ENCODE peak calls at places on chromosomes 16 and 17, in six cellular contexts. G, Z, H, U, K and L are unnamed samples.

GRCh38 chr17:62629556-62630364 is 2.3 kb downstream of the MRC2 start:
- DNase-seq in G (no peak), Z (no peak), H (no peak), U (no peak), K (no peak), L (no peak)

GRCh38 chr17:10606110-10606509 is 51.0 kb downstream of the MYH3 start:
- DNase-seq in G (no peak), Z (no peak), H (no peak), U (no peak), K (no peak), L (no peak)

GRCh38 chr17:7858487-7858832 is 657 bp downstream of the CYB5D1 start:
- DNase-seq in G (peak), Z (peak), H (no peak), U (no peak), K (peak), L (no peak)

GRCh38 chr17:77327181-77327565 is 186.4 kb downstream of the SEC14L1 start:
- DNase-seq in G (no peak), Z (no peak), H (no peak), U (no peak), K (no peak), L (no peak)

GRCh38 chr17:65531508-65532431 is 29.7 kb downstream of the AXIN2 start:
- DNase-seq in G (no peak), Z (no peak), H (no peak), U (no peak), K (no peak), L (no peak)

GRCh38 chr17:62778990-62779681 is 29.0 kb downstream of the MARCHF10 start:
- DNase-seq in G (peak), Z (no peak), H (no peak), U (no peak), K (peak), L (no peak)

GRCh38 chr17:46977348-46977747 is 1.7 kb downstream of the RPRML start:
- DNase-seq in G (peak), Z (no peak), H (peak), U (no peak), K (peak), L (no peak)

GRCh38 chr17:57751971-57752905 is 7.1 kb upstream of the CCDC182 start:
- DNase-seq in G (no peak), Z (no peak), H (no peak), U (no peak), K (no peak), L (no peak)

GRCh38 chr16:70428178-70428998 is 10.5 kb downstream of the ST3GAL2 start:
- DNase-seq in G (peak), Z (no peak), H (peak), U (no peak), K (peak), L (peak)

GRCh38 chr16:11700264-11701029 is 32.2 kb downstream of the SNN start:
- DNase-seq in G (peak), Z (no peak), H (no peak), U (no peak), K (no peak), L (no peak)

GRCh38 chr16:52090080-52090479 is 456.9 kb downstream of the TOX3 start:
- DNase-seq in G (no peak), Z (no peak), H (no peak), U (no peak), K (no peak), L (no peak)

GRCh38 chr16:74700206-74701040 is at the start of gene MLKL:
- DNase-seq in G (peak), Z (peak), H (no peak), U (no peak), K (peak), L (peak)

GRCh38 chr16:57184890-57185445 is 871 bp downstream of the PSME3IP1 start:
- DNase-seq in G (no peak), Z (no peak), H (no peak), U (no peak), K (no peak), L (no peak)

GRCh38 chr17:28701987-28702751 is 9.5 kb downstream of the PROCA1 start:
- DNase-seq in G (peak), Z (no peak), H (no peak), U (no peak), K (no peak), L (no peak)

GRCh38 chr16:70688266-70688742 is 2.5 kb upstream of the MTSS2 start:
- DNase-seq in G (no peak), Z (no peak), H (no peak), U (no peak), K (no peak), L (no peak)

GRCh38 chr16:19517424-19518089 is 4.3 kb downstream of the GDE1 start:
- DNase-seq in G (no peak), Z (no peak), H (no peak), U (no peak), K (peak), L (no peak)

GRCh38 chr17:59845595-59846390 is 47.0 kb downstream of the TUBD1 start:
- DNase-seq in G (peak), Z (no peak), H (no peak), U (no peak), K (peak), L (no peak)

GRCh38 chr17:73580311-73580710 is 63.9 kb downstream of the SDK2 start:
- DNase-seq in G (no peak), Z (no peak), H (no peak), U (no peak), K (no peak), L (no peak)

GRCh38 chr17:36602924-36603384 is 1.6 kb downstream of the MRM1 start:
- DNase-seq in G (peak), Z (peak), H (peak), U (peak), K (peak), L (peak)

GRCh38 chr17:80279895-80280294 is 19.2 kb downstream of the RNF213 start:
- DNase-seq in G (no peak), Z (no peak), H (no peak), U (no peak), K (no peak), L (no peak)

GRCh38 chr16:11240636-11241473 is 15.1 kb downstream of the SOCS1 start:
- DNase-seq in G (no peak), Z (no peak), H (no peak), U (no peak), K (no peak), L (no peak)

GRCh38 chr17:45338023-45338781 is 21.4 kb upstream of the MAP3K14 start:
- DNase-seq in G (no peak), Z (no peak), H (no peak), U (no peak), K (no peak), L (no peak)

GRCh38 chr17:55652114-55652513 is 70.5 kb downstream of the TMEM100 start:
- DNase-seq in G (no peak), Z (no peak), H (no peak), U (no peak), K (no peak), L (no peak)

GRCh38 chr17:50261051-50261915 is 13.0 kb upstream of the TMEM92 start:
- DNase-seq in G (no peak), Z (peak), H (no peak), U (no peak), K (peak), L (no peak)

GRCh38 chr17:27339836-27340550 is 46.1 kb downstream of the WSB1 start:
- DNase-seq in G (peak), Z (no peak), H (no peak), U (no peak), K (peak), L (no peak)

GRCh38 chr17:21689604-21690003 is 2.7 kb upstream of the KCNJ18 start:
- DNase-seq in G (no peak), Z (no peak), H (no peak), U (no peak), K (no peak), L (no peak)

GRCh38 chr17:83186751-83187421 is 107.5 kb downstream of the METRNL start:
- DNase-seq in G (no peak), Z (no peak), H (no peak), U (no peak), K (no peak), L (no peak)

GRCh38 chr17:82160081-82160480 is 52.6 kb downstream of the CCDC57 start:
- DNase-seq in G (no peak), Z (no peak), H (no peak), U (no peak), K (no peak), L (no peak)

GRCh38 chr17:44539664-44540063 is 17.6 kb upstream of the FZD2 start:
- DNase-seq in G (no peak), Z (no peak), H (peak), U (no peak), K (no peak), L (no peak)

GRCh38 chr16:81636298-81636960 is 142.7 kb upstream of the PLCG2 start:
- DNase-seq in G (no peak), Z (no peak), H (no peak), U (no peak), K (peak), L (no peak)

GRCh38 chr16:17744903-17745581 is 274.3 kb upstream of the XYLT1 start:
- DNase-seq in G (no peak), Z (no peak), H (peak), U (no peak), K (no peak), L (no peak)

GRCh38 chr17:63358111-63358839 is 87.8 kb downstream of the CYB561 start:
- DNase-seq in G (no peak), Z (no peak), H (no peak), U (no peak), K (no peak), L (no peak)

GRCh38 chr16:56329887-56330286 is 95.5 kb downstream of the AMFR start:
- DNase-seq in G (no peak), Z (no peak), H (no peak), U (no peak), K (no peak), L (no peak)

GRCh38 chr16:59826767-59827166 is 1092.7 kb upstream of the GOT2 start:
- DNase-seq in G (no peak), Z (no peak), H (no peak), U (no peak), K (no peak), L (no peak)

GRCh38 chr17:56313201-56313600 is 159.9 kb downstream of the ANKFN1 start:
- DNase-seq in G (no peak), Z (no peak), H (no peak), U (no peak), K (no peak), L (no peak)

GRCh38 chr17:57433396-57433944 is 177.1 kb downstream of the MSI2 start:
- DNase-seq in G (no peak), Z (no peak), H (no peak), U (no peak), K (no peak), L (no peak)

GRCh38 chr17:80886641-80887573 is 104.7 kb upstream of the CHMP6 start:
- DNase-seq in G (no peak), Z (no peak), H (no peak), U (no peak), K (no peak), L (no peak)

GRCh38 chr16:1637526-1637925 is 25.4 kb downstream of the CRAMP1 start:
- DNase-seq in G (no peak), Z (no peak), H (no peak), U (no peak), K (no peak), L (no peak)

GRCh38 chr16:79047337-79047736 is 553.2 kb downstream of the MAF start:
- DNase-seq in G (peak), Z (no peak), H (no peak), U (no peak), K (peak), L (no peak)

GRCh38 chr17:17872468-17873345 is 35.9 kb upstream of the SREBF1 start:
- DNase-seq in G (no peak), Z (no peak), H (no peak), U (no peak), K (no peak), L (no peak)
- TF ChIP-seq TAF1 in G (no peak), Z (no peak), H (no peak), U (no peak), K (no peak), L (no peak)

DNA sequence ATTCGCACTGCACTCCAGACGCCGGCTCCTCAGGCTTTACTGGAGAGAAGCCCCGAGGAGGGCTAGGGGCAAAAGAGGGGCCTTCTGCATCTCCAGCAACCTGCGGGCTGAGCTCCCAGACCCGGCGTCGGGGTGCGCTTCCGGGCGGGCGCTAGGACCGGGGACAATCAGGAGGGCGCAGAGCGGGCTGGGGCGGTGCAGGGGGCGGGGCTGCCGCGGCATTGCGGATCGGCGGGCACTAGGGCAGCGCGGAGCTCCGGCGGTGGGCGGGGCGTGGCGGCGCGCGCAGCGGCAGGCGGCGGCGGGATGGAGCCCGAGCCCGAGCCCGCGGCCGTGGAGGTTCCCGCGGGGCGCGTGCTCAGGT is at the start of gene TSEN54:
- DNase-seq in G (peak), Z (peak), H (peak), U (peak), K (peak), L (peak)
- TF ChIP-seq POLR2A in G (no peak), Z (no peak), H (no peak), U (no peak), K (no peak), L (peak)

GRCh38 chr17:68054296-68054900 is 18.9 kb downstream of the KPNA2 start:
- DNase-seq in G (no peak), Z (no peak), H (no peak), U (no peak), K (no peak), L (no peak)
- TF ChIP-seq TAF1 in G (no peak), Z (no peak), H (no peak), U (no peak), K (no peak), L (no peak)

DNA sequence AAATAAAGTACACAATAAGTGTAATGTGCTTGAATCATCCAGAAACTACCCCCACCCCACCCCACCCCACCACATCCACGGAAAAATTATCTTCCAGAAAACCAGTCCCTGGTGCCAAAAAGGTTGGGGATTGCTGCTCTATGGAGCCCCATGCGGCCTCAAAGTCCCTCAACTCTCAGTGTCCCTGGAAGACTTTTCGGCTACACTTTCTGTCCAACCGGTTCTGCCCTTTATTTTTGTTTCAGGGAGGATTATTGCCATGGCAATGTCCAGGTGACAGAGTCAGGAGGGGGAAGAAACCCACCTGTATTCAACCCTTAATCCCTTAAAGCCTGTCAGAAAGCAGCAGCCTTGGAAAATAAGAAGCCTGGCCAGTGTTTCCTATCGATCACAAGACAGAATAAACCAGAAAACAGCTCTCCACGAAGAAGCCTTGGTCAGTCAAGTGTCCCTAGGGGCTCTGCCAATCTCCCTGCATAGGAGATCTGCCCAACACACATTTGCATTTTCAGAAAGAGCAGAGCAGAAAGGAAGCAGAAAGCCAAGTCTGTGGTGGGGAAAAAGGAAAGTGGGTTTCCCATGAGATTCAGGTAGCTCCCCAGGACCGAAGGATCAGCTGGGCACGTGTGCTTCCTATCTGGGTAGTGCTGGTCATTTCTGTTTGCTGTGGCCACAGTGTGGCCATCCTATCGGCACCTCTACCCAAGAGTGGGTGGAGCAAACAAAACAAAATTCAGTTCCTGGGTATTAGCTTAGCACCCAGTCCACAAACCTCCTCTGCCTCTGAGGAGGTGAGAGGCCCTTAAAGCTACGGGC is 342.7 kb downstream of the SOX9 start:
- DNase-seq in G (no peak), Z (no peak), H (no peak), U (no peak), K (no peak), L (peak)
- TF ChIP-seq POLR2A in G (no peak), Z (no peak), H (no peak), U (no peak), K (no peak), L (no peak)

GRCh38 chr17:17565471-17566365 is 25.8 kb downstream of the PEMT start:
- DNase-seq in G (no peak), Z (no peak), H (no peak), U (no peak), K (no peak), L (no peak)

GRCh38 chr17:17568772-17569195 is 22.7 kb downstream of the PEMT start:
- DNase-seq in G (peak), Z (peak), H (peak), U (peak), K (peak), L (no peak)

GRCh38 chr17:17569691-17570090 is 21.8 kb downstream of the PEMT start:
- DNase-seq in G (no peak), Z (no peak), H (no peak), U (no peak), K (no peak), L (no peak)

GRCh38 chr17:17567114-17567513 is 24.4 kb downstream of the PEMT start:
- DNase-seq in G (no peak), Z (no peak), H (no peak), U (no peak), K (no peak), L (no peak)

GRCh38 chr17:17567631-17568030 is 23.9 kb downstream of the PEMT start:
- DNase-seq in G (no peak), Z (no peak), H (no peak), U (no peak), K (no peak), L (no peak)
- TF ChIP-seq TAF1 in G (no peak), Z (no peak), H (no peak), U (no peak), K (no peak), L (no peak)

GRCh38 chr17:4616456-4616855 is 25.0 kb downstream of the ALOX15 start:
- DNase-seq in G (no peak), Z (no peak), H (no peak), U (no peak), K (no peak), L (no peak)
- TF ChIP-seq POLR2A in G (no peak), Z (no peak), H (no peak), U (no peak), K (no peak), L (no peak)

DNA sequence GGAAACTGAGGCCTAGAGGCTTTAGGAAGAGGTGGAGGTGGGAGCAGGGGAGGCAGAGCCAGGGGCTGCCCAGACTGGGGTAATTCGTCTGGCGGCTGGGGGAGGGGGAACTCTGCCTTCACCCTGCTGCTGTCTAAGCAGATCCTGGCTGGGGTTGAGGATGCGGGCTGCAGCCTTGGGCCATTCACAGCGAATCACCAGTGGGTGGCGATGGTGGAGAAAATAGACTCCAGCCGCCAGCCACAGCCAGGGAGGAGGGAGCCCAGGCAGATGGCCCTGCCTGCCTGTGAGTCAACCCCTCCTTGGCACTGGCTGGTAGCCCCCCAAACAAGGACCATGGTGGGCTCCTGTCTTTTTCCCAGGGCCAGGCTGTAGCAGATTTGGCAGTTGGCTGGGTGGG is 41.7 kb upstream of the CDH5 start:
- DNase-seq in G (peak), Z (no peak), H (peak), U (no peak), K (peak), L (no peak)
- TF ChIP-seq TAF1 in G (no peak), Z (no peak), H (no peak), U (no peak), K (no peak), L (no peak)